ENCODE peak calls at places on chromosomes 7 and 10, in five cellular contexts. M is H54, T is GOT3, X is astrocyte of the hippocampus, N is left lobe of liver. S is an unnamed sample.

GRCh38 chr7:110839866-110840265 is 251.1 kb upstream of the LRRN3 start:
- DNase-seq in T (no peak), N (no peak), M (no peak), X (peak; percentile 35), S (peak; percentile 12)

GRCh38 chr7:18013936-18014335 is 13.7 kb downstream of the PRPS1L1 start:
- DNase-seq in T (no peak), M (no peak), N (no peak), X (peak; percentile 44), S (no peak)

GRCh38 chr7:90211391-90212148 is at the start of gene STEAP2:
- DNase-seq in M (peak; percentile 79), T (peak; percentile 66), N (peak; percentile 86), X (peak; percentile 95), S (peak; percentile 94)

GRCh38 chr7:5630670-5631069 is 150.8 kb downstream of the RNF216 start:
- DNase-seq in M (no peak), X (no peak), N (no peak), T (no peak), S (no peak)

GRCh38 chr10:101132636-101133473 is 1.8 kb downstream of the TLX1 start:
- DNase-seq in T (no peak), N (no peak), M (no peak), X (no peak), S (no peak)

GRCh38 chr7:10685040-10685439 is 288.6 kb upstream of the PHF14 start:
- DNase-seq in N (no peak), X (no peak), T (no peak), M (no peak), S (no peak)

GRCh38 chr10:125002423-125003145 is 60.7 kb downstream of the ZRANB1 start:
- DNase-seq in T (no peak), M (no peak), X (no peak), N (no peak), S (no peak)

GRCh38 chr10:29805134-29805691 is 170.4 kb upstream of the SVIL start:
- DNase-seq in M (no peak), X (no peak), T (no peak), N (no peak), S (no peak)

GRCh38 chr10:33494000-33494399 is 159.5 kb upstream of the NRP1 start:
- DNase-seq in N (no peak), X (no peak), T (no peak), M (no peak), S (no peak)

GRCh38 chr7:46369933-46370654 is 449.0 kb upstream of the IGFBP3 start:
- DNase-seq in T (no peak), N (no peak), X (peak; percentile 67), M (no peak), S (peak; percentile 22)

GRCh38 chr10:52318822-52319464 is 4.9 kb downstream of the DKK1 start:
- DNase-seq in X (peak; percentile 74), M (no peak), N (no peak), T (no peak), S (peak; percentile 91)

GRCh38 chr10:86306628-86307278 is 59.8 kb downstream of the GRID1 start:
- DNase-seq in N (no peak), M (no peak), T (no peak), X (peak; percentile 52), S (peak; percentile 24)

GRCh38 chr10:70576803-70577517 is 25.6 kb downstream of the PRF1 start:
- DNase-seq in M (no peak), T (no peak), X (peak; percentile 63), N (no peak), S (no peak)

GRCh38 chr7:1368150-1368681 is 91.1 kb downstream of the MICALL2 start:
- DNase-seq in M (no peak), N (no peak), X (no peak), T (no peak), S (no peak)

GRCh38 chr10:29688230-29688634 is 53.5 kb upstream of the SVIL start:
- DNase-seq in T (no peak), N (no peak), M (no peak), X (peak; percentile 61), S (peak; percentile 39)

GRCh38 chr10:127996586-127996985 is 89.7 kb downstream of the PTPRE start:
- DNase-seq in N (no peak), M (no peak), X (peak; percentile 57), T (no peak), S (no peak)

GRCh38 chr10:71381611-71382010 is 15.1 kb upstream of the CDH23 start:
- DNase-seq in M (no peak), N (no peak), X (no peak), T (no peak), S (no peak)

GRCh38 chr7:112201421-112201820 is 4.8 kb downstream of the DOCK4 start:
- DNase-seq in X (no peak), M (no peak), N (no peak), T (no peak), S (peak; percentile 29)

GRCh38 chr7:42167206-42167913 is 69.6 kb downstream of the GLI3 start:
- DNase-seq in M (no peak), T (no peak), N (no peak), X (peak; percentile 50), S (no peak)

GRCh38 chr7:16479587-16479986 is 14.0 kb upstream of the SOSTDC1 start:
- DNase-seq in X (peak; percentile 64), M (no peak), T (no peak), N (no peak), S (no peak)

GRCh38 chr7:4815609-4816418 is 40.4 kb downstream of the AP5Z1 start:
- DNase-seq in X (no peak), M (no peak), T (no peak), N (no peak), S (no peak)

GRCh38 chr7:28364082-28364481 is 48.2 kb upstream of the CREB5 start:
- DNase-seq in N (no peak), M (no peak), T (no peak), X (no peak), S (no peak)